ENCODE peak calls at places on chromosomes 1 and 21, in four cellular contexts. Z is H1, U is HepG2, S is GM12878. V is an unnamed sample. For H3K4me1, the result is how much of the 10 kb centered on the place peaks cover.

GRCh38 chr1:43373034-43373940 is 5.5 kb upstream of the ELOVL1 start:
- DNase-seq in Z (no peak), U (no peak), S (no peak), V (no peak)

GRCh38 chr1:11013160-11013531 is 692 bp downstream of the TARDBP start:
- DNase-seq in Z (no peak), U (peak), S (no peak), V (no peak)

GRCh38 chr1:167503626-167504458 is 14.5 kb downstream of the CD247 start:
- DNase-seq in Z (peak), U (no peak), S (no peak), V (no peak)

GRCh38 chr21:43273016-43273707 is 104.4 kb downstream of the CRYAA start:
- DNase-seq in Z (no peak), U (no peak), S (no peak), V (no peak)

GRCh38 chr1:18649713-18650370 is 19.2 kb downstream of the PAX7 start:
- DNase-seq in Z (peak), U (no peak), S (no peak), V (peak)

GRCh38 chr1:29646161-29646775 is 409.9 kb downstream of the PTPRU start:
- DNase-seq in Z (peak), U (no peak), S (no peak), V (no peak)

GRCh38 chr1:204937901-204938300 is 67.2 kb downstream of the NFASC start:
- DNase-seq in Z (no peak), U (no peak), S (no peak), V (no peak)

GRCh38 chr1:40769815-40770214 is 13.8 kb upstream of the KCNQ4 start:
- DNase-seq in Z (no peak), U (no peak), S (no peak), V (no peak)

GRCh38 chr1:212699104-212699838 is 369 bp downstream of the BATF3 start:
- DNase-seq in Z (peak), U (peak), S (no peak), V (peak)

GRCh38 chr1:107434379-107434728 is 293.5 kb downstream of the NTNG1 start:
- DNase-seq in Z (no peak), U (no peak), S (no peak), V (no peak)

GRCh38 chr1:11064942-11065341 is 5.1 kb upstream of the SRM start:
- DNase-seq in Z (no peak), U (no peak), S (no peak), V (no peak)

GRCh38 chr1:55192093-55192492 is 23.1 kb downstream of the USP24 start:
- DNase-seq in Z (no peak), U (no peak), S (no peak), V (no peak)

GRCh38 chr21:26550357-26550756 is 22.7 kb downstream of the CYYR1 start:
- DNase-seq in Z (no peak), U (no peak), S (no peak), V (no peak)

GRCh38 chr1:165644064-165644735 is 13.2 kb downstream of the MGST3 start:
- DNase-seq in Z (no peak), U (no peak), S (no peak), V (no peak)

GRCh38 chr1:232686346-232686745 is 56.4 kb upstream of the SIPA1L2 start:
- DNase-seq in Z (no peak), U (no peak), S (no peak), V (no peak)

GRCh38 chr1:116945421-116945820 is 35.7 kb downstream of the PTGFRN start:
- DNase-seq in Z (no peak), U (no peak), S (no peak), V (no peak)

GRCh38 chr1:180522204-180522497 is 19.8 kb upstream of the ACBD6 start:
- DNase-seq in Z (no peak), U (peak), S (no peak), V (peak)

GRCh38 chr1:119873166-119874025 is 22.9 kb downstream of the ADAM30 start:
- DNase-seq in Z (no peak), U (no peak), S (no peak), V (no peak)

GRCh38 chr1:247295274-247295684 is 36.4 kb downstream of the ZNF496 start:
- DNase-seq in Z (no peak), U (no peak), S (no peak), V (peak)

GRCh38 chr1:176609556-176610408 is 146.8 kb downstream of the PAPPA2 start:
- DNase-seq in Z (no peak), U (no peak), S (no peak), V (no peak)

GRCh38 chr1:227621211-227621610 is 57.9 kb downstream of the ZNF678 start:
- DNase-seq in Z (peak), U (no peak), S (no peak), V (no peak)

GRCh38 chr1:48831579-48831978 is 54.9 kb upstream of the BEND5 start:
- DNase-seq in Z (no peak), U (no peak), S (no peak), V (no peak)

GRCh38 chr1:25641931-25642611 is 25.5 kb downstream of the MAN1C1 start:
- DNase-seq in Z (peak), U (no peak), S (no peak), V (no peak)

GRCh38 chr1:192973988-192974387 is 85.2 kb downstream of the UCHL5 start:
- DNase-seq in Z (no peak), U (no peak), S (no peak), V (no peak)

GRCh38 chr1:35345439-35345981 is 77.0 kb downstream of the ZMYM4 start:
- DNase-seq in Z (no peak), U (peak), S (no peak), V (no peak)

GRCh38 chr1:19054216-19054615 is 97.7 kb upstream of the IFFO2 start:
- DNase-seq in Z (no peak), U (no peak), S (no peak), V (no peak)

GRCh38 chr21:45269861-45270260 is 17.8 kb downstream of the POFUT2 start:
- DNase-seq in Z (no peak), U (no peak), S (no peak), V (no peak)

DNA sequence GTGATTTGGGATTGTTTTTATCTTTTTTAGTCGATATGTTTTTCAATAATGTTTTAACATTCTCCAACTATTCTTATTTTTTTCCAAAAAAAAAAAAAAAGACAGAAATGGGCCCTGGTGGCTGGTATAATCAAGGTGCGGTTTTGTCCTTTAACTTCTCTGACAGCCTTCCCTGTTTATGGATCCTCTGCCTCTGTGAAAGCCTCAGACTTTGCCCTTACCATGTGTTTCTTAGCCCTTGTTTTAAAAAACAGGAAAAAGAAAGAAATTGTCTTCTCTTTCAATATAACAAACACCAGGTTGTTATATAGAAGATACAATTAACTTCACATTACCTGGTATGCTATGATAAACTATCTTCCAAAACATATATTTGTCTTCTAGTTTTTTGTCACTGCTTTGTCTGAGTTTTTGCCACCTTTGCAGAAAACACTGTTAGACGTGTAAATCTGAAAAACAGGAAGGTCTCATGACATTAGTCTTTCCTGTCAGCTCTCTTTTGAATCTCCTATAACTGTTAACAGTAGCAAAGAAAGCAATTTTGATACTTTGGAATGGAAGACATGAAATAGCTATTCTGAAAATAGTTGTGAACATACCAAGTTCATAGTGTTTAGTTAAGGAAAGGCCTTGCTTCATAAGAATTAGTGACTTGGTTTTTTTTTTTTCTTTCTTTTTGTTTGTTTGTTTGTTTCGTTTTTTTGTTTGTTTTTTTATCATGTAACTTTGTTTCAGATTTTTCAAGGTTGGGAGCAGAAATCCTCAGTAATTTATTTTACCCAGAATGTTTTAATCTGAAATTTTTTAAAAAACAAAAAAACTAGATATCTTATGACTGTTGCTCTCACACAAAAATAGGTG is 31.7 kb upstream of the CACYBP start:
- DNase-seq in Z (no peak), U (no peak), S (no peak), V (no peak)
- H3K4me1 ChIP-seq in Z (under half), U (under half), S (under half), V (under half)

GRCh38 chr1:27150641-27151040 is 4.3 kb downstream of the SLC9A1 start:
- DNase-seq in Z (no peak), U (no peak), S (no peak), V (no peak)

GRCh38 chr1:27153927-27154358 is 982 bp downstream of the SLC9A1 start:
- DNase-seq in Z (no peak), U (no peak), S (no peak), V (no peak)

GRCh38 chr1:27153549-27153886 is 1.4 kb downstream of the SLC9A1 start:
- DNase-seq in Z (no peak), U (no peak), S (no peak), V (no peak)

GRCh38 chr1:27152829-27153548 is 1.9 kb downstream of the SLC9A1 start:
- DNase-seq in Z (no peak), U (no peak), S (no peak), V (no peak)

GRCh38 chr1:27152004-27152828 is 2.7 kb downstream of the SLC9A1 start:
- DNase-seq in Z (no peak), U (no peak), S (no peak), V (no peak)
- H3K9ac ChIP-seq in Z (no peak), U (no peak), S (peak), V (peak)

GRCh38 chr1:17233675-17234074 is 15.2 kb upstream of the PADI3 start:
- DNase-seq in Z (no peak), U (no peak), S (no peak), V (no peak)

GRCh38 chr1:17234405-17234804 is 14.5 kb upstream of the PADI3 start:
- DNase-seq in Z (no peak), U (no peak), S (no peak), V (no peak)

GRCh38 chr1:17235135-17235880 is 13.6 kb upstream of the PADI3 start:
- DNase-seq in Z (no peak), U (no peak), S (no peak), V (no peak)

GRCh38 chr1:17230671-17231310 is 18.1 kb upstream of the PADI3 start:
- DNase-seq in Z (no peak), U (no peak), S (no peak), V (no peak)

GRCh38 chr1:17232759-17233661 is 15.9 kb upstream of the PADI3 start:
- DNase-seq in Z (no peak), U (no peak), S (no peak), V (no peak)
- TF ChIP-seq SUZ12 in Z (no peak), U (no peak), S (no peak), V (no peak)

DNA sequence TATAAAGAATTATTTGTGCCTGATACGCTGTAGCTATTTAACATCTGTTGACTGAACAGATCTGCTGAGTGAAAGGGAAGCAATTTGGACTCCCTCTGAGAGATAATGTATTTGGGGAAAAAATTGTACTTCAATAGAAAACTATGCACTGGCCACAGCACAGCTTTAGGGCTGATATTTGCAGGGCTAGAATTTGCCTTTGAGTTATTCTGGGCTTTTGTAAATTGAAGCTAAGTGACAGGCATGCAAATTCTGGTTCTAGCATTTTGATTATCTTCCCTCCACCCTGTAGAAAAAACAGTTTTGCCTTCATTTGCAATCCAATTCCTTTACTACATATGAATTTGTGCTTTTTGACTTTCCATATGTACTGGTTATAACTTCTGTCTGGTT is 7.9 kb downstream of the KYAT3 start:
- DNase-seq in Z (no peak), U (no peak), S (no peak), V (no peak)
- H3K4me1 ChIP-seq in Z (under half), U (half or more), S (under half), V (under half)

DNA sequence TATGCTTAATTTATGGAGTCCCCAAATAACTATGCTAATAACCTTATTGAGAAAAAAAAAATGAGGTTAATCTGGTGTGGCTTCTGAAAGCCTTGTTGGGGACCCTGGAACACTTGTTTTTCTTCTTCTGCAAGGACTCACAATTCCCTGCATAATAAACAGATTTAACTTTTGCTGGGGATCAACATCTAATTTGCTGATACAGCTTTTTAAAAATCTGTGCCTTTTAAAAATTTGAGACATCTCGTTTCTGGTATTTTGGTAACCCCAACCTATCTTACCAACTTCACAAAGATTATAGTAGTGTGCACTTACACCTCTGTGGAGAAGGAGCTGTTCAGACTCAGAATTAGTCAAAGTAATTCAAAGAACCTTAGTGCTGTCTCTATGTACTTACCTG is 23.0 kb downstream of the EXO1 start:
- DNase-seq in Z (no peak), U (no peak), S (no peak), V (no peak)
- H3K9ac ChIP-seq in Z (no peak), U (no peak), S (no peak), V (no peak)

GRCh38 chr1:79128726-79129125 is 122.2 kb upstream of the ADGRL4 start:
- DNase-seq in Z (no peak), U (no peak), S (no peak), V (no peak)
- TF ChIP-seq SUZ12 in Z (no peak), U (no peak), S (no peak), V (no peak)

DNA sequence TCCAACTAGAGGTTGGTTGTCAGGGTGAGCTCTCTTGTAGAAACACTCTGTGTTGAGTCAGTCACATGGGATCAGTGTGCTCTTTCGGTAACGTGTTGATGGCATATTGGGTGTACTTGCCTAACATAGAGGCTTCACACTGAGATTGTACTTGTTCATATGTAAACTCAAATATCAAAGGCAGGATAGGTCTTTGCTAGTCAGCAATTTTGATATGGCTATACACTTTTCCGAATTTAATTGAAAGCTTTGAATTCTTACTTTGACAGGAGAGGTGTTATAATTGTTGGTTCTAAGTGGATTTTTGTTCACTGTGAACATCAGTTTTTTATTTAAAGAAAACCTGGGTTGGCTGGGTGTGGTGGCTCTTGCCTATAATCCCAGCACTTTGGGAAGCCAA is 16.4 kb upstream of the TGFB2 start:
- DNase-seq in Z (no peak), U (no peak), S (no peak), V (no peak)
- H3K4me1 ChIP-seq in Z (under half), U (under half), S (under half), V (under half)

GRCh38 chr1:8376358-8376840 is 58.5 kb downstream of the SLC45A1 start:
- DNase-seq in Z (no peak), U (no peak), S (no peak), V (no peak)

GRCh38 chr1:8373547-8374270 is 55.8 kb downstream of the SLC45A1 start:
- DNase-seq in Z (no peak), U (no peak), S (no peak), V (no peak)

GRCh38 chr1:8371372-8371991 is 53.6 kb downstream of the SLC45A1 start:
- DNase-seq in Z (no peak), U (no peak), S (no peak), V (no peak)

GRCh38 chr1:8374812-8375211 is 56.9 kb downstream of the SLC45A1 start:
- DNase-seq in Z (no peak), U (peak), S (no peak), V (no peak)

DNA sequence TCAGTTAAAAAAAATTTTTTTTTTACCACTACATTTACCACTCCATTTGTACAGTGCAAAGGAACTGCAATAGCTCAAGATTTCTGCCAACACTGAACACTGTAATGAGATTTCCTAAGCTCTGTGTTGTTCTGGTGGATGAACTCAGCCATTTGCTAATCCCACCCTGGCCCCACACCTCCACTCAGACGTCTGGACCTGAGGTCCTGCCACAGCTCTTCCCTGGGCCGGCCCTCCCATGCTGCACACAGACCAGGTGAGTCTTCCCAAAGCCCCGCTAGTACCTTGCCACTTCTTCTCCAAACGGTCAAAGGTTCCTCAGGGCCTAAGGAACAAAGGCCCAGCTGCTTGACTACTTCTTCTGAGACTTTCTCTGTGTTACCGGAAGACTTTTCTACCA is 56.4 kb downstream of the SLC45A1 start:
- DNase-seq in Z (no peak), U (no peak), S (no peak), V (no peak)
- H3K9ac ChIP-seq in Z (no peak), U (no peak), S (no peak), V (no peak)

GRCh38 chr1:229303855-229304254 is 32.9 kb downstream of the RAB4A start:
- DNase-seq in Z (no peak), U (no peak), S (no peak), V (no peak)
- TF ChIP-seq SUZ12 in Z (no peak), U (no peak), S (no peak), V (no peak)